ENCODE peak calls at places on chromosomes 2 and 18, in four cellular contexts. E, J, M and S are unnamed samples.

GRCh38 chr2:109398616-109399015 is 215.2 kb downstream of the SEPTIN10 start:
- DNase-seq in J (no peak), E (no peak), M (no peak), S (no peak)

GRCh38 chr2:226251661-226252060 is 548.0 kb downstream of the IRS1 start:
- DNase-seq in J (no peak), E (no peak), M (no peak), S (no peak)

GRCh38 chr2:229669841-229670240 is 44.5 kb downstream of the DNER start:
- DNase-seq in E (no peak), J (no peak), M (no peak), S (no peak)

GRCh38 chr2:191225126-191225525 is 20.1 kb upstream of the MYO1B start:
- DNase-seq in E (no peak), M (no peak), J (no peak), S (no peak)

GRCh38 chr2:207625014-207625755 is at the start of gene METTL21A:
- DNase-seq in J (peak; percentile 92), M (peak; percentile 93), E (peak; percentile 97), S (peak; percentile 96)

GRCh38 chr2:3626817-3627499 is 31.0 kb upstream of the ALLC start:
- DNase-seq in J (peak; percentile 11), E (no peak), M (peak; percentile 1), S (no peak)

GRCh38 chr2:111898703-111899514 is 502 bp downstream of the MERTK start:
- DNase-seq in M (peak; percentile 14), J (no peak), E (no peak), S (no peak)

GRCh38 chr2:161416294-161416632 is at the start of gene TBR1:
- DNase-seq in J (no peak), E (no peak), M (no peak), S (no peak)

GRCh38 chr2:175976758-175977157 is 25.3 kb downstream of the LNPK start:
- DNase-seq in J (no peak), E (no peak), M (no peak), S (no peak)

GRCh38 chr2:44582363-44583008 is 220.7 kb downstream of the CAMKMT start:
- DNase-seq in M (no peak), J (no peak), E (no peak), S (peak; percentile 41)

GRCh38 chr2:231674587-231675334 is 33.6 kb upstream of the PTMA start:
- DNase-seq in M (peak; percentile 60), E (no peak), J (peak; percentile 72), S (peak; percentile 76)

GRCh38 chr2:26681656-26682055 is 10.9 kb upstream of the KCNK3 start:
- DNase-seq in M (no peak), J (peak; percentile 8), E (no peak), S (no peak)

GRCh38 chr18:67966224-67966623 is 449.7 kb upstream of the DSEL start:
- DNase-seq in J (no peak), M (no peak), E (no peak), S (no peak)

GRCh38 chr2:220876074-220876824 is 695.9 kb downstream of the EPHA4 start:
- DNase-seq in M (no peak), J (no peak), E (no peak), S (no peak)

GRCh38 chr18:51397347-51397962 is 200.0 kb upstream of the MEX3C start:
- DNase-seq in M (no peak), J (no peak), E (no peak), S (no peak)

GRCh38 chr2:12507295-12507694 is 209.4 kb upstream of the TRIB2 start:
- DNase-seq in J (no peak), M (peak; percentile 52), E (peak; percentile 75), S (no peak)

GRCh38 chr2:32484907-32485306 is 128.1 kb downstream of the BIRC6 start:
- DNase-seq in E (no peak), M (no peak), J (no peak), S (no peak)

GRCh38 chr2:144516417-144516980 is 3.4 kb downstream of the ZEB2 start:
- DNase-seq in M (no peak), J (no peak), E (no peak), S (no peak)

GRCh38 chr2:201882353-201883095 is 76.2 kb downstream of the CDK15 start:
- DNase-seq in E (no peak), J (no peak), M (no peak), S (no peak)

GRCh38 chr2:45177870-45178269 is 168.6 kb upstream of the SIX2 start:
- DNase-seq in M (no peak), J (no peak), E (no peak), S (no peak)

GRCh38 chr2:180017764-180018163 is 10.7 kb upstream of the CWC22 start:
- DNase-seq in J (no peak), E (no peak), M (no peak), S (no peak)

GRCh38 chr2:174681099-174681982 is 82.9 kb downstream of the CHRNA1 start:
- DNase-seq in M (no peak), J (no peak), E (no peak), S (peak; percentile 33)

GRCh38 chr2:197958592-197958991 is 154.2 kb downstream of the PLCL1 start:
- DNase-seq in E (no peak), J (no peak), M (no peak), S (no peak)

GRCh38 chr2:241951920-241952319 is 82.4 kb downstream of the RTP5 start:
- DNase-seq in E (no peak), M (no peak), J (no peak), S (no peak)

GRCh38 chr2:241182531-241183133 is 5.8 kb upstream of the ANO7 start:
- DNase-seq in M (no peak), J (no peak), E (no peak), S (no peak)

GRCh38 chr2:105328281-105329196 is 996 bp downstream of the TGFBRAP1 start:
- DNase-seq in M (peak; percentile 15), J (no peak), E (peak; percentile 70), S (no peak)

GRCh38 chr2:28393115-28393836 is 618 bp downstream of the FOSL2 start:
- DNase-seq in M (peak; percentile 54), E (peak; percentile 67), J (no peak), S (peak; percentile 58)

GRCh38 chr2:32011566-32011960 is 755 bp upstream of the MEMO1 start:
- DNase-seq in J (no peak), M (no peak), E (no peak), S (no peak)

GRCh38 chr18:46656326-46657114 is 500 bp downstream of the LOXHD1 start:
- DNase-seq in J (no peak), E (no peak), M (no peak), S (no peak)

GRCh38 chr2:144201868-144202468 is 318.0 kb downstream of the ZEB2 start:
- DNase-seq in M (no peak), E (no peak), J (no peak), S (no peak)

GRCh38 chr2:188984680-188985079 is 10.5 kb downstream of the COL3A1 start:
- DNase-seq in J (no peak), E (no peak), M (no peak), S (no peak)

GRCh38 chr18:34219651-34220050 is 5.1 kb downstream of the NOL4 start:
- DNase-seq in J (peak; percentile 17), M (no peak), E (no peak), S (no peak)

GRCh38 chr2:211829725-211830124 is 708.9 kb downstream of the ERBB4 start:
- DNase-seq in M (no peak), E (no peak), J (no peak), S (no peak)

GRCh38 chr2:119028327-119029174 is 86.6 kb downstream of the MARCO start:
- DNase-seq in M (peak; percentile 5), J (no peak), E (no peak), S (peak; percentile 63)

GRCh38 chr2:134173338-134174016 is 80.4 kb upstream of the MGAT5 start:
- DNase-seq in M (no peak), J (no peak), E (peak; percentile 11), S (no peak)

GRCh38 chr2:30222636-30223360 is 8.5 kb upstream of the LBH start:
- DNase-seq in M (no peak), E (no peak), J (no peak), S (no peak)
- H3K4me1 ChIP-seq in M (peaks cover 62% of the 10 kb centered on the region), E (peaks cover 62% of the 10 kb centered on the region), J (peaks cover 12% of the 10 kb centered on the region), S (peaks cover 51% of the 10 kb centered on the region)

DNA sequence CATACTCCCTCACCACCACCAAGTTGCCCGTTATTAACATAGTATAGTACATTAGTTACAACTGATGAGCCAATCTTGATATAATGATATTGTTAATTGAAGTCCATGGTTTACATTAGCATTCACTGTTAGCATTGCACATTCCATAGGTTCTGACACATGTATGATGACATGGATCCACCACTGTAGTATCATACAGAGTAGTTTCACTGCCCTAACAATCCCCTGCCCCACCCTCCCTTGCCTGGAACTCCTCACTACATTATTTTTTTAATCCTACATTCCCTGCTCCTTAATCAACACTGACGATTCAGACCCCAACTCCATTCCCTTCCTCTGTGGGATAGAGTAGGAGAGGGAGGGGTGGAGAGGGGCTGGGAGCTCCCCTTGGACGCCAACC is 20.2 kb upstream of the ST3GAL5 start:
- DNase-seq in J (no peak), M (no peak), E (no peak), S (no peak)
- H3K4me1 ChIP-seq in J (peaks cover 47% of the 10 kb centered on the region), M (no peaks in the 10 kb centered on the region), E (no peaks in the 10 kb centered on the region), S (no peaks in the 10 kb centered on the region)

DNA sequence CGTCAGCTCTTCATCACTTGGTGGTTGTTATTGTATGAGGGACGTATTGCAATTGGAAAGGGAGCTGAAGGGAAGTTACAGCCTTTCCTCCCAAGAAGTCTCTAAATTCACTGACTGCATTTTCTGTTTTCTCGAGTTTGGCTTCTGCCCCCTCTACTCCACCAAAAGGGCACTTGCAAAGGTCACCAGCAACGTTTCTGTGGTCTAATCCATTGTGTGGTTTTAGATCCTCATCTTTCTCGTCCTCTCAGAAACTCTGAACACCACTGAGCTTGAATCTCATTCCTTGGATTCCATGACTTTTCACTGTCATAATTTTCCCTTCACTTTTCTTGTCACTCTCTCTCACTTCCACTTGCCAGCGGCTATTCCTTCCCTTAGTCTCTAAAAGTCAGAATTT is 308.0 kb downstream of the AFF3 start:
- DNase-seq in J (no peak), M (no peak), E (no peak), S (no peak)
- H3K4me1 ChIP-seq in J (no peaks in the 10 kb centered on the region), M (no peaks in the 10 kb centered on the region), E (no peaks in the 10 kb centered on the region), S (no peaks in the 10 kb centered on the region)

GRCh38 chr2:235052514-235053354 is 100.9 kb downstream of the SH3BP4 start:
- DNase-seq in M (no peak), J (no peak), E (no peak), S (no peak)
- H3K4me1 ChIP-seq in M (no peaks in the 10 kb centered on the region), J (peaks cover 11% of the 10 kb centered on the region), E (no peaks in the 10 kb centered on the region), S (no peaks in the 10 kb centered on the region)